ENCODE peak calls at places on chromosome 3, in seven cellular contexts. L is HTR-8/SVneo, Y is posterior vena cava, K is NCI-H1092, G is AG08396, V is astrocyte of the cerebellum, E is GM04504. D is an unnamed sample.

GRCh38 chr3:127365383-127365782 is 77.5 kb upstream of the PRR20G start:
- DNase-seq in L (no peak), Y (no peak), K (peak; percentile 25), G (no peak), V (no peak), E (no peak), D (no peak)

GRCh38 chr3:94065819-94066218 is 3.0 kb downstream of the NSUN3 start:
- DNase-seq in L (no peak), Y (no peak), K (no peak), G (no peak), V (no peak), E (no peak), D (no peak)

GRCh38 chr3:154151969-154152368 is 30.8 kb downstream of the ARHGEF26 start:
- DNase-seq in L (peak; percentile 11), Y (no peak), K (no peak), G (peak; percentile 30), V (peak; percentile 59), E (peak; percentile 8), D (no peak)

GRCh38 chr3:43768594-43768993 is 77.9 kb downstream of the ABHD5 start:
- DNase-seq in L (no peak), Y (no peak), K (no peak), G (no peak), V (no peak), E (no peak), D (no peak)

GRCh38 chr3:42829083-42829627 is 19.9 kb downstream of the ACKR2 start:
- DNase-seq in L (no peak), Y (no peak), K (no peak), G (no peak), V (no peak), E (no peak), D (no peak)

GRCh38 chr3:55405436-55405835 is 81.7 kb downstream of the WNT5A start:
- DNase-seq in L (peak; percentile 10), Y (no peak), K (no peak), G (no peak), V (no peak), E (no peak), D (peak; percentile 1)

GRCh38 chr3:29701326-29701983 is 420.6 kb downstream of the RBMS3 start:
- DNase-seq in L (no peak), Y (no peak), K (no peak), G (no peak), V (no peak), E (no peak), D (no peak)

GRCh38 chr3:24128195-24129005 is 183.3 kb downstream of the NR1D2 start:
- DNase-seq in L (peak; percentile 13), Y (no peak), K (peak; percentile 34), G (peak; percentile 15), V (peak; percentile 8), E (peak; percentile 91), D (no peak)

GRCh38 chr3:113628316-113628715 is 68.1 kb downstream of the USF3 start:
- DNase-seq in L (no peak), Y (no peak), K (no peak), G (no peak), V (no peak), E (no peak), D (no peak)

GRCh38 chr3:16432714-16433113 is 80.8 kb downstream of the RFTN1 start:
- DNase-seq in L (no peak), Y (no peak), K (no peak), G (no peak), V (no peak), E (no peak), D (no peak)

GRCh38 chr3:129052675-129053074 is 7.9 kb upstream of the GP9 start:
- DNase-seq in L (no peak), Y (peak; percentile 77), K (peak; percentile 81), G (no peak), V (no peak), E (no peak), D (no peak)

GRCh38 chr3:16286161-16286560 is 21.1 kb downstream of the OXNAD1 start:
- DNase-seq in L (no peak), Y (no peak), K (no peak), G (no peak), V (no peak), E (no peak), D (no peak)

GRCh38 chr3:124669470-124669869 is 60.8 kb upstream of the UMPS start:
- DNase-seq in L (no peak), Y (no peak), K (no peak), G (peak; percentile 44), V (peak; percentile 51), E (peak; percentile 31), D (no peak)

GRCh38 chr3:60598668-60599067 is 652.6 kb downstream of the FHIT start:
- DNase-seq in L (no peak), Y (no peak), K (no peak), G (no peak), V (no peak), E (no peak), D (no peak)

GRCh38 chr3:81995334-81995733 is 233.9 kb upstream of the GBE1 start:
- DNase-seq in L (no peak), Y (no peak), K (no peak), G (no peak), V (no peak), E (no peak), D (no peak)

GRCh38 chr3:114462750-114463149 is 168.9 kb downstream of the TIGIT start:
- DNase-seq in L (no peak), Y (no peak), K (no peak), G (no peak), V (no peak), E (no peak), D (no peak)

GRCh38 chr3:182178488-182179200 is 466.9 kb downstream of the SOX2 start:
- DNase-seq in L (no peak), Y (no peak), K (no peak), G (no peak), V (no peak), E (no peak), D (no peak)

GRCh38 chr3:149282836-149283235 is 50.6 kb downstream of the TM4SF18 start:
- DNase-seq in L (no peak), Y (no peak), K (no peak), G (no peak), V (no peak), E (no peak), D (no peak)

GRCh38 chr3:114902691-114903101 is 244.4 kb downstream of the ZBTB20 start:
- DNase-seq in L (no peak), Y (no peak), K (no peak), G (no peak), V (no peak), E (no peak), D (no peak)

GRCh38 chr3:110193114-110193513 is 855.8 kb upstream of the DPPA4 start:
- DNase-seq in L (no peak), Y (no peak), K (no peak), G (no peak), V (no peak), E (no peak), D (no peak)

GRCh38 chr3:85603378-85603777 is 644.6 kb downstream of the CADM2 start:
- DNase-seq in L (no peak), Y (no peak), K (no peak), G (no peak), V (no peak), E (no peak), D (no peak)

GRCh38 chr3:64796597-64796996 is 108.8 kb upstream of the ADAMTS9 start:
- DNase-seq in L (no peak), Y (no peak), K (no peak), G (no peak), V (no peak), E (no peak), D (no peak)

GRCh38 chr3:133845127-133845526 is 39.5 kb downstream of the SRPRB start:
- DNase-seq in L (no peak), Y (no peak), K (no peak), G (no peak), V (no peak), E (no peak), D (no peak)

GRCh38 chr3:161854232-161854771 is 357.7 kb downstream of the OTOL1 start:
- DNase-seq in L (peak; percentile 3), Y (no peak), K (no peak), G (no peak), V (peak; percentile 33), E (peak; percentile 6), D (no peak)

GRCh38 chr3:120022729-120023128 is 71.5 kb downstream of the GSK3B start:
- DNase-seq in L (peak; percentile 10), Y (no peak), K (no peak), G (no peak), V (no peak), E (no peak), D (no peak)

GRCh38 chr3:52041118-52041847 is 15.1 kb downstream of the DUSP7 start:
- DNase-seq in L (peak; percentile 54), Y (no peak), K (no peak), G (no peak), V (no peak), E (no peak), D (no peak)

GRCh38 chr3:161295325-161295724 is 74.2 kb downstream of the NMD3 start:
- DNase-seq in L (no peak), Y (no peak), K (no peak), G (no peak), V (peak; percentile 76), E (no peak), D (no peak)

GRCh38 chr3:174529298-174529697 is 329.8 kb upstream of the NAALADL2 start:
- DNase-seq in L (no peak), Y (no peak), K (no peak), G (no peak), V (no peak), E (no peak), D (no peak)

GRCh38 chr3:97291901-97292300 is 472.7 kb upstream of the ARL6 start:
- DNase-seq in L (no peak), Y (peak; percentile 78), K (peak; percentile 47), G (no peak), V (no peak), E (no peak), D (no peak)

GRCh38 chr3:79018671-79019136 is 749.1 kb downstream of the ROBO1 start:
- DNase-seq in L (no peak), Y (peak; percentile 86), K (no peak), G (peak; percentile 66), V (no peak), E (peak; percentile 47), D (no peak)

GRCh38 chr3:158792709-158793108 is 9.1 kb upstream of the MFSD1 start:
- DNase-seq in L (peak; percentile 51), Y (no peak), K (no peak), G (peak; percentile 50), V (no peak), E (peak; percentile 62), D (no peak)

GRCh38 chr3:172905480-172905850 is 154.9 kb downstream of the ECT2 start:
- DNase-seq in L (no peak), Y (no peak), K (no peak), G (no peak), V (no peak), E (no peak), D (no peak)

GRCh38 chr3:172034786-172035685 is 4.3 kb upstream of the FNDC3B start:
- DNase-seq in L (peak; percentile 51), Y (no peak), K (no peak), G (peak; percentile 31), V (no peak), E (peak; percentile 10), D (no peak)

GRCh38 chr3:122952509-122952908 is 75.1 kb downstream of the SEMA5B start:
- DNase-seq in L (peak; percentile 36), Y (no peak), K (no peak), G (no peak), V (no peak), E (no peak), D (no peak)

GRCh38 chr3:61663728-61664492 is 102.5 kb downstream of the PTPRG start:
- DNase-seq in L (peak; percentile 81), Y (no peak), K (no peak), G (peak; percentile 87), V (peak; percentile 99), E (peak; percentile 97), D (no peak)

GRCh38 chr3:132284756-132285619 is 32.2 kb upstream of the ACP3 start:
- DNase-seq in L (no peak), Y (no peak), K (no peak), G (no peak), V (no peak), E (no peak), D (no peak)

GRCh38 chr3:19960670-19961069 is 13.8 kb downstream of the RAB5A start:
- DNase-seq in L (no peak), Y (no peak), K (no peak), G (no peak), V (no peak), E (no peak), D (no peak)